ENCODE peak calls at places on chromosomes 11 and 22, in nine cellular contexts. B is Panc1, W is prostate gland, K is fibroblast of lung, Q is IMR-90, E is cardiac muscle cell, L is heart right ventricle, M is tibial nerve, C is right lobe of liver. D is an unnamed sample.

GRCh38 chr11:114284021-114284420 is 12.2 kb upstream of the NNMT start:
- DNase-seq in B (no peak), W (no peak), K (no peak), Q (no peak), E (no peak), L (no peak), M (no peak), C (peak; percentile 81), D (no peak)

GRCh38 chr11:63845911-63846310 is 7.0 kb downstream of the MARK2 start:
- DNase-seq in B (no peak), W (no peak), K (no peak), Q (no peak), E (no peak), L (no peak), M (no peak), C (no peak), D (no peak)

GRCh38 chr11:48182860-48183526 is 33.6 kb upstream of the OR4B1 start:
- DNase-seq in B (no peak), W (no peak), K (no peak), Q (no peak), E (no peak), L (no peak), M (no peak), C (no peak), D (no peak)

GRCh38 chr22:27662359-27663030 is 139.1 kb downstream of the MN1 start:
- DNase-seq in B (no peak), W (no peak), K (no peak), Q (no peak), E (peak; percentile 80), L (peak; percentile 85), M (no peak), C (peak; percentile 52), D (no peak)

GRCh38 chr22:46625113-46625842 is 5.1 kb downstream of the GRAMD4 start:
- DNase-seq in B (no peak), W (no peak), K (no peak), Q (no peak), E (no peak), L (peak; percentile 10), M (no peak), C (no peak), D (no peak)

GRCh38 chr11:59545179-59546020 is 34.1 kb downstream of the OR4D9 start:
- DNase-seq in B (no peak), W (no peak), K (peak; percentile 87), Q (peak; percentile 44), E (peak; percentile 91), L (no peak), M (no peak), C (no peak), D (no peak)

GRCh38 chr11:35786918-35787557 is 124.5 kb downstream of the TRIM44 start:
- DNase-seq in B (no peak), W (no peak), K (peak; percentile 40), Q (peak; percentile 73), E (no peak), L (no peak), M (no peak), C (no peak), D (no peak)

GRCh38 chr22:50621948-50622722 is 5.8 kb downstream of the ARSA start:
- DNase-seq in B (no peak), W (peak; percentile 40), K (no peak), Q (no peak), E (no peak), L (no peak), M (no peak), C (no peak), D (no peak)

GRCh38 chr11:130719516-130719915 is 196.8 kb downstream of the SNX19 start:
- DNase-seq in B (no peak), W (no peak), K (peak; percentile 92), Q (peak; percentile 71), E (peak; percentile 60), L (no peak), M (no peak), C (no peak), D (no peak)

GRCh38 chr11:35214181-35214770 is 75.3 kb downstream of the CD44 start:
- DNase-seq in B (no peak), W (no peak), K (no peak), Q (no peak), E (no peak), L (no peak), M (no peak), C (no peak), D (no peak)

GRCh38 chr11:112844530-112844929 is 116.7 kb upstream of the NCAM1 start:
- DNase-seq in B (no peak), W (no peak), K (peak; percentile 4), Q (no peak), E (no peak), L (peak; percentile 13), M (no peak), C (no peak), D (no peak)

GRCh38 chr11:66479741-66480115 is 506 bp upstream of the DPP3 start:
- DNase-seq in B (peak; percentile 30), W (no peak), K (no peak), Q (no peak), E (no peak), L (no peak), M (peak; percentile 39), C (no peak), D (no peak)

GRCh38 chr22:39518124-39518786 is 2.1 kb upstream of the ATF4 start:
- DNase-seq in B (no peak), W (no peak), K (no peak), Q (peak; percentile 30), E (peak; percentile 79), L (no peak), M (no peak), C (no peak), D (peak; percentile 9)

GRCh38 chr22:37508431-37508963 is 10.7 kb downstream of the CARD10 start:
- DNase-seq in B (no peak), W (no peak), K (no peak), Q (no peak), E (no peak), L (peak; percentile 67), M (no peak), C (no peak), D (no peak)

GRCh38 chr22:37510046-37510445 is 9.2 kb downstream of the CARD10 start:
- DNase-seq in B (no peak), W (no peak), K (no peak), Q (no peak), E (no peak), L (no peak), M (no peak), C (no peak), D (no peak)

GRCh38 chr22:37509026-37509886 is 10.0 kb downstream of the CARD10 start:
- DNase-seq in B (no peak), W (no peak), K (no peak), Q (no peak), E (no peak), L (no peak), M (no peak), C (no peak), D (no peak)

GRCh38 chr22:37514526-37515051 is 4.6 kb downstream of the CARD10 start:
- DNase-seq in B (no peak), W (no peak), K (peak; percentile 12), Q (no peak), E (no peak), L (no peak), M (no peak), C (no peak), D (no peak)

GRCh38 chr22:37511368-37512104 is 7.7 kb downstream of the CARD10 start:
- DNase-seq in B (no peak), W (no peak), K (peak; percentile 45), Q (peak; percentile 20), E (no peak), L (no peak), M (no peak), C (no peak), D (no peak)
- H3K4me1 ChIP-seq in B (peaks cover 58% of the 10 kb centered on the region), W (no peaks in the 10 kb centered on the region), K (peaks cover 18% of the 10 kb centered on the region), Q (peaks cover 11% of the 10 kb centered on the region), E (peaks cover 14% of the 10 kb centered on the region), L (peaks cover 78% of the 10 kb centered on the region), M (peaks cover 3% of the 10 kb centered on the region), C (peaks cover 5% of the 10 kb centered on the region), D (peaks cover 34% of the 10 kb centered on the region)

GRCh38 chr11:81707881-81708280 is 1025.8 kb downstream of the FAM181B start:
- DNase-seq in B (peak; percentile 2), W (no peak), K (no peak), Q (no peak), E (no peak), L (no peak), M (no peak), C (no peak), D (no peak)
- TF ChIP-seq CTCF in B (peak; percentile 8), W (no peak), K (peak; percentile 28), Q (no peak), E (peak; percentile 17), L (no peak), M (no peak), C (no peak), D (no peak)

DNA sequence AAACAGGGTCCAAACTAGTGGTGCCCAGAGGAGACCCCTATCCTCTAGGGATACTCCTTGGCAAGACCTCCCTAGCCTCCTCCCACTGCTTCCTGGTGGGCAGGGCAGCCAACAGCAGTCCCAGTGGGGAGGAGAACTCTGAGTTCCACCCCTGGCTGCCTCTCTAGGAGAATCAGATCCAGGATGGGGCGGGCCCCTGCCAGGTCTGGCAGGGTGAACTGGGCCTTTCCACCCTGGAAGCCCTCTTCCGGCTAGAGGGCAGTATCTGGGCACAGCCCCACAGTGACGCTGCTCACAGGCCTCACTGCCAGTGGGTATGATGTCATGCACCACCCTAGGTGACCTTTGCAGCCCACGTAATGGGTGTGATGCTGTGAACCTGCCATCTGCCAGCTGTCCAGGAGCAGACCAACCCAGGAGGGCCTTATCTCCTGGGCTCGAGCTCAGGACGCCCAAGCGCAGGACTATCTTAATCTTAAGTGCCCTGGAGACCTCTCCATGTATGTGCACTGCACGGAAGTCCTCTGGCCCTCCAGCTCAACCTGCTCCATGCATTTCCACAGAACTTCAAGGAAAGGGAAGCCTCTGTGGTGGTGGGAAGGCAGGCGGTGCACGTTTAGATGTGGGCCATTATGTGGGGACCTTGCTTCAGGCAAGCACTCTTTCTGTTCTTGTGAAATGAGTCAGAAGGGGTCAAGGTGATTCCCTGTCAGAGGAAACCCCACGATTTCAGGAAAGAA is 31.8 kb upstream of the FCHSD2 start:
- DNase-seq in B (no peak), W (no peak), K (no peak), Q (peak; percentile 25), E (peak; percentile 34), L (peak; percentile 82), M (no peak), C (peak; percentile 95), D (no peak)
- H3K4me1 ChIP-seq in B (no peaks in the 10 kb centered on the region), W (no peaks in the 10 kb centered on the region), K (peaks cover 3% of the 10 kb centered on the region), Q (peaks cover 5% of the 10 kb centered on the region), E (peaks cover 23% of the 10 kb centered on the region), L (peaks cover 91% of the 10 kb centered on the region), M (no peaks in the 10 kb centered on the region), C (peaks cover 41% of the 10 kb centered on the region), D (peaks cover 40% of the 10 kb centered on the region)

DNA sequence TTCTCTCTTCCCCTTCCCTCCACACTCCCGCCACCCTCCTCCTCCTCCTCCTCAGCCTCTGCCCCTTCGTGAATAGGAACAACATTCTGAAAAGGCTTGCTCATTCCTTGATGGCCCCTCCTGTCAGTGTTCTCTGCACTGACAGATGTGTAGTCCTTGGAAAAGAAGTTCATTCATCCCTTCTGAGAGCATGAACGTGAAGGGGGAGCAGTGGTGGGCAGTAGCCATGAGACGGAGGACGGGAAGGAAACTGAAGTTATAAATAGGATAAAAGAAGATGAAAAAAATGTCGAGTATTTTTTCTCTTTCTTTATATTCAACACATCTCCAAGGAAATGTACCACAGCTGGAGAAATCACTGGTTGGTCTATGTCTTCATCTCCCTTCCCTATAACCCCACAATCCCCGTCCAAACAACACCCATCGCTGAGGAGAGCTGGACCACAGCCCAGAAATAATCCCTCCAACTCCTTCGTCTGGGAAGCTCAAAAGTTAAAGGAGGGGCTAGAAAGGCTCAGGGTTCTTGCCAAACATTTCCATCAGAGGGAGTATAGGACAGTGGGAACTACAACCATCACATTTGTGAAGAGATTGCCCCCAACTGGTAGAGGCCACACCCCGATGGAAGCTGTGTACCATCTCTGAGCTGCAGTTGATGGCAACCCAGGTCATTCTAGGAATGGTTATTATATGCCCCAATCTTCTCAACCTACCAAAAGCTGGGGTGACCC is 33.5 kb downstream of the ETS1 start:
- DNase-seq in B (no peak), W (no peak), K (no peak), Q (peak; percentile 32), E (peak; percentile 93), L (no peak), M (no peak), C (no peak), D (no peak)
- TF ChIP-seq CTCF in B (peak; percentile 23), W (no peak), K (peak; percentile 44), Q (no peak), E (peak; percentile 52), L (no peak), M (no peak), C (no peak), D (peak; percentile 27)

D was measured in lower lobe of right lung.